ENCODE peak calls at places on chromosome 11, in seven cellular contexts. N, T, H, J, F, B and P are unnamed samples.

GRCh38 chr11:34150494-34151151 is 45.2 kb downstream of the NAT10 start:
- DNase-seq in H (peak), F (no peak), B (no peak), N (no peak), J (no peak), T (no peak), P (peak)

GRCh38 chr11:62974848-62975522 is 9.8 kb downstream of the SLC22A6 start:
- DNase-seq in B (no peak), H (no peak), N (peak), F (peak), J (no peak), T (peak), P (no peak)

GRCh38 chr11:123815116-123815515 is 9.0 kb upstream of the OR6M1 start:
- DNase-seq in H (no peak), T (no peak), J (no peak), F (no peak), B (no peak), N (no peak), P (no peak)

GRCh38 chr11:27904358-27905055 is 203.4 kb downstream of the KIF18A start:
- DNase-seq in J (no peak), T (peak), B (peak), F (no peak), H (peak), N (no peak), P (peak)

GRCh38 chr11:83156996-83157754 is at the start of gene PCF11:
- DNase-seq in J (no peak), H (peak), T (peak), N (no peak), F (no peak), B (no peak), P (no peak)

GRCh38 chr11:70642301-70642700 is 244.0 kb downstream of the CTTN start:
- DNase-seq in N (no peak), J (no peak), H (no peak), T (no peak), F (no peak), B (no peak), P (peak)

GRCh38 chr11:64489831-64490441 is 101.1 kb upstream of the SLC22A12 start:
- DNase-seq in T (peak), N (peak), B (peak), F (peak), H (peak), J (no peak), P (peak)

GRCh38 chr11:2816941-2817421 is 68.6 kb downstream of the CDKN1C start:
- DNase-seq in B (peak), J (no peak), H (peak), F (no peak), T (peak), N (no peak), P (peak)

GRCh38 chr11:129590030-129590752 is 214.5 kb downstream of the BARX2 start:
- DNase-seq in N (no peak), F (no peak), J (no peak), T (no peak), B (no peak), H (no peak), P (no peak)

GRCh38 chr11:9479899-9480298 is 19.1 kb downstream of the ZNF143 start:
- DNase-seq in F (no peak), T (no peak), J (no peak), H (no peak), N (no peak), B (no peak), P (no peak)

GRCh38 chr11:12354750-12355545 is 22.4 kb upstream of the PARVA start:
- DNase-seq in J (no peak), N (no peak), T (no peak), H (no peak), F (no peak), B (no peak), P (no peak)

GRCh38 chr11:129854229-129854805 is 38.7 kb downstream of the TMEM45B start:
- DNase-seq in F (no peak), N (no peak), H (no peak), B (no peak), T (no peak), J (no peak), P (no peak)

GRCh38 chr11:74689666-74690065 is 41.6 kb downstream of the CHRDL2 start:
- DNase-seq in T (peak), F (no peak), H (peak), J (no peak), N (no peak), B (peak), P (peak)

GRCh38 chr11:12680940-12681258 is 6.7 kb downstream of the TEAD1 start:
- DNase-seq in H (no peak), J (no peak), N (no peak), B (no peak), F (no peak), T (no peak), P (no peak)

GRCh38 chr11:22624742-22625447 is 728 bp downstream of the FANCF start:
- DNase-seq in N (peak), J (no peak), B (peak), H (peak), T (peak), F (peak), P (peak)

GRCh38 chr11:13015753-13016152 is 6.6 kb downstream of the RASSF10 start:
- DNase-seq in B (no peak), N (no peak), J (no peak), F (no peak), H (no peak), T (no peak), P (no peak)

GRCh38 chr11:7612056-7612660 is 61.1 kb downstream of the CYB5R2 start:
- DNase-seq in T (no peak), N (no peak), F (no peak), J (no peak), B (no peak), H (no peak), P (no peak)

GRCh38 chr11:46391578-46392420 is at the start of gene CHRM4:
- DNase-seq in N (no peak), T (no peak), J (no peak), B (peak), H (peak), F (peak), P (peak)

GRCh38 chr11:100776212-100776896 is 89.3 kb downstream of the ARHGAP42 start:
- DNase-seq in H (no peak), J (no peak), N (peak), F (no peak), B (peak), T (peak), P (peak)

GRCh38 chr11:76200006-76200940 is 6.0 kb downstream of the WNT11 start:
- DNase-seq in J (no peak), B (no peak), F (no peak), H (no peak), T (no peak), N (no peak), P (peak)

GRCh38 chr11:104061851-104062521 is 25.5 kb downstream of the DDI1 start:
- DNase-seq in N (no peak), B (peak), F (no peak), T (peak), H (peak), J (no peak), P (no peak)

GRCh38 chr11:34263462-34264186 is 94.2 kb downstream of the ABTB2 start:
- DNase-seq in N (peak), H (peak), T (peak), J (no peak), F (no peak), B (peak), P (peak)